ENCODE peak calls at places on chromosomes 11 and 22, in ten cellular contexts. One of them, this sample, is unnamed.

GRCh38 chr22:46083383-46084350 is 66.7 kb upstream of the PPARA start:
- DNase-seq in stomach: peak; percentile 26
- DNase-seq in HepG2: no peak
- DNase-seq in IMR-90: no peak
- DNase-seq in uterus: peak; percentile 34
- DNase-seq in spleen: peak; percentile 54
- DNase-seq in breast epithelium: no peak
- DNase-seq in body of pancreas: peak; percentile 22
- DNase-seq in heart left ventricle: no peak
- DNase-seq in HCT116: no peak
- DNase-seq in this sample: no peak

GRCh38 chr22:36191106-36191836 is 10.3 kb downstream of the APOL4 start:
- DNase-seq in stomach: no peak
- DNase-seq in HepG2: no peak
- DNase-seq in IMR-90: peak; percentile 64
- DNase-seq in uterus: no peak
- DNase-seq in spleen: no peak
- DNase-seq in breast epithelium: peak; percentile 21
- DNase-seq in body of pancreas: peak; percentile 49
- DNase-seq in heart left ventricle: peak; percentile 82
- DNase-seq in HCT116: no peak
- DNase-seq in this sample: peak; percentile 41

GRCh38 chr11:74925281-74925680 is 23.6 kb downstream of the XRRA1 start:
- DNase-seq in stomach: no peak
- DNase-seq in HepG2: no peak
- DNase-seq in IMR-90: peak; percentile 41
- DNase-seq in uterus: no peak
- DNase-seq in spleen: no peak
- DNase-seq in breast epithelium: no peak
- DNase-seq in body of pancreas: no peak
- DNase-seq in heart left ventricle: no peak
- DNase-seq in HCT116: no peak
- DNase-seq in this sample: no peak

GRCh38 chr11:35165416-35166368 is 26.7 kb downstream of the CD44 start:
- DNase-seq in stomach: peak; percentile 46
- DNase-seq in HepG2: no peak
- DNase-seq in IMR-90: peak; percentile 50
- DNase-seq in uterus: no peak
- DNase-seq in spleen: peak; percentile 84
- DNase-seq in breast epithelium: peak; percentile 40
- DNase-seq in body of pancreas: no peak
- DNase-seq in heart left ventricle: peak; percentile 37
- DNase-seq in HCT116: no peak
- DNase-seq in this sample: no peak

GRCh38 chr11:66725646-66726045 is 3.4 kb downstream of the SPTBN2 start:
- DNase-seq in stomach: no peak
- DNase-seq in HepG2: no peak
- DNase-seq in IMR-90: peak; percentile 9
- DNase-seq in uterus: no peak
- DNase-seq in spleen: no peak
- DNase-seq in breast epithelium: no peak
- DNase-seq in body of pancreas: no peak
- DNase-seq in heart left ventricle: no peak
- DNase-seq in HCT116: no peak
- DNase-seq in this sample: no peak

GRCh38 chr22:50641696-50642607 is 14.0 kb upstream of the ARSA start:
- DNase-seq in stomach: no peak
- DNase-seq in HepG2: peak; percentile 95
- DNase-seq in IMR-90: peak; percentile 32
- DNase-seq in uterus: peak; percentile 32
- DNase-seq in spleen: no peak
- DNase-seq in breast epithelium: no peak
- DNase-seq in body of pancreas: no peak
- DNase-seq in heart left ventricle: peak; percentile 40
- DNase-seq in HCT116: no peak
- DNase-seq in this sample: no peak

GRCh38 chr11:13338437-13339069 is 61.0 kb downstream of the BMAL1 start:
- DNase-seq in stomach: no peak
- DNase-seq in HepG2: no peak
- DNase-seq in IMR-90: peak; percentile 69
- DNase-seq in uterus: no peak
- DNase-seq in spleen: no peak
- DNase-seq in breast epithelium: no peak
- DNase-seq in body of pancreas: no peak
- DNase-seq in heart left ventricle: no peak
- DNase-seq in HCT116: no peak
- DNase-seq in this sample: no peak

GRCh38 chr11:73996161-73996747 is 12.6 kb downstream of the UCP3 start:
- DNase-seq in stomach: no peak
- DNase-seq in HepG2: no peak
- DNase-seq in IMR-90: no peak
- DNase-seq in uterus: no peak
- DNase-seq in spleen: peak; percentile 45
- DNase-seq in breast epithelium: no peak
- DNase-seq in body of pancreas: no peak
- DNase-seq in heart left ventricle: no peak
- DNase-seq in HCT116: no peak
- DNase-seq in this sample: no peak

GRCh38 chr22:33049125-33049729 is 9.0 kb downstream of the SYN3 start:
- DNase-seq in stomach: peak; percentile 80
- DNase-seq in HepG2: peak; percentile 62
- DNase-seq in IMR-90: peak; percentile 67
- DNase-seq in uterus: peak; percentile 73
- DNase-seq in spleen: peak; percentile 81
- DNase-seq in breast epithelium: peak; percentile 59
- DNase-seq in body of pancreas: peak; percentile 80
- DNase-seq in heart left ventricle: peak; percentile 77
- DNase-seq in HCT116: peak; percentile 44
- DNase-seq in this sample: peak; percentile 74

GRCh38 chr22:17366329-17366728 is 2.9 kb upstream of the CECR2 start:
- DNase-seq in stomach: no peak
- DNase-seq in HepG2: no peak
- DNase-seq in IMR-90: no peak
- DNase-seq in uterus: no peak
- DNase-seq in spleen: no peak
- DNase-seq in breast epithelium: no peak
- DNase-seq in body of pancreas: no peak
- DNase-seq in heart left ventricle: no peak
- DNase-seq in HCT116: no peak
- DNase-seq in this sample: no peak

GRCh38 chr22:17369553-17370035 is 334 bp downstream of the CECR2 start:
- DNase-seq in stomach: no peak
- DNase-seq in HepG2: no peak
- DNase-seq in IMR-90: no peak
- DNase-seq in uterus: no peak
- DNase-seq in spleen: peak; percentile 82
- DNase-seq in breast epithelium: no peak
- DNase-seq in body of pancreas: peak; percentile 38
- DNase-seq in heart left ventricle: peak; percentile 42
- DNase-seq in HCT116: no peak
- DNase-seq in this sample: no peak

GRCh38 chr22:17366830-17367229 is 2.4 kb upstream of the CECR2 start:
- DNase-seq in stomach: no peak
- DNase-seq in HepG2: no peak
- DNase-seq in IMR-90: no peak
- DNase-seq in uterus: peak; percentile 22
- DNase-seq in spleen: peak; percentile 81
- DNase-seq in breast epithelium: no peak
- DNase-seq in body of pancreas: no peak
- DNase-seq in heart left ventricle: peak; percentile 40
- DNase-seq in HCT116: peak; percentile 18
- DNase-seq in this sample: no peak

GRCh38 chr22:17368727-17369552 is at the start of gene CECR2:
- DNase-seq in stomach: no peak
- DNase-seq in HepG2: no peak
- DNase-seq in IMR-90: no peak
- DNase-seq in uterus: peak; percentile 51
- DNase-seq in spleen: peak; percentile 73
- DNase-seq in breast epithelium: no peak
- DNase-seq in body of pancreas: peak; percentile 52
- DNase-seq in heart left ventricle: peak; percentile 58
- DNase-seq in HCT116: peak; percentile 34
- DNase-seq in this sample: peak; percentile 12

GRCh38 chr22:17368144-17368726 is 1.0 kb upstream of the CECR2 start:
- DNase-seq in stomach: no peak
- DNase-seq in HepG2: no peak
- DNase-seq in IMR-90: no peak
- DNase-seq in uterus: no peak
- DNase-seq in spleen: peak; percentile 70
- DNase-seq in breast epithelium: no peak
- DNase-seq in body of pancreas: no peak
- DNase-seq in heart left ventricle: no peak
- DNase-seq in HCT116: no peak
- DNase-seq in this sample: no peak
- H3K27me3 ChIP-seq in stomach: peaks cover 8% of the 10 kb centered on the region
- H3K27me3 ChIP-seq in HepG2: peaks cover 44% of the 10 kb centered on the region
- H3K27me3 ChIP-seq in IMR-90: peaks cover 41% of the 10 kb centered on the region
- H3K27me3 ChIP-seq in uterus: no peaks in the 10 kb centered on the region
- H3K27me3 ChIP-seq in spleen: peaks cover 81% of the 10 kb centered on the region
- H3K27me3 ChIP-seq in breast epithelium: peaks cover 67% of the 10 kb centered on the region
- H3K27me3 ChIP-seq in body of pancreas: no peaks in the 10 kb centered on the region
- H3K27me3 ChIP-seq in heart left ventricle: no peaks in the 10 kb centered on the region
- H3K27me3 ChIP-seq in HCT116: no peaks in the 10 kb centered on the region
- H3K27me3 ChIP-seq in this sample: peaks cover 75% of the 10 kb centered on the region

DNA sequence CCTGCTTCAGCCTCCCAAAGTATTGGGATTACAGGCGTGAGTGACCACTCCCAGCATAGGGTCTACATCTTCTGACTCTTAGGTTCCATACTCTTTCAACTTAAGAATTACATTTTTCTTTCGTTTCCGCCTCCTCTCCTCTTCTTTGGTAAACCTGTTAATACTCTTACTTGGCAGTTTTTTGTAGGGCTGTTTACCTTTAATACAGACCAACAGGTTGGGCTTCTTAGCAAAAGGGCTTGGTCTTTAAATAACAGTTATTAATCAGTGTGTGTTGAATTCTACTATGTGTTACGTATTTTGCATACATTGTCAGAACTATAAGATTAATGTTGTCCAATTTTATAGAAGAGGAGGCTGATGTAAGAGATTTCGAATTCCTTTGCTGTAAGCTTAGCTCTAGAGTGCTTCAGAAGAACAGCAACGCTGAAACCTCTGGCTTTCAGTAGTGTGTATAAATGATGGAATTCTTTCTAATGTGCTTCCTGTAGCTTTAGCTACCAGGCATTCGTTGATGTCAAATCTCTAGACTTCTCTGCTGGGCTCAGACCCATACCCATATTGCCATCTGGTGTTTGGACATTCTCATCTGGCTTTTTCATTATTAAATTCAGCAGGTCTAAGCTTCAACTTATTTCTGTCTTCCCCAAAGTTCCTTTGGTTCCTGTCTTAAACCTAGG is 3.1 kb downstream of the FDX1 start:
- DNase-seq in stomach: no peak
- DNase-seq in HepG2: no peak
- DNase-seq in IMR-90: peak; percentile 60
- DNase-seq in uterus: no peak
- DNase-seq in spleen: no peak
- DNase-seq in breast epithelium: no peak
- DNase-seq in body of pancreas: no peak
- DNase-seq in heart left ventricle: no peak
- DNase-seq in HCT116: no peak
- DNase-seq in this sample: no peak
- TF ChIP-seq POLR2A in stomach: no peak
- TF ChIP-seq POLR2A in HepG2: no peak
- TF ChIP-seq POLR2A in IMR-90: no peak
- TF ChIP-seq POLR2A in uterus: no peak
- TF ChIP-seq POLR2A in spleen: no peak
- TF ChIP-seq POLR2A in breast epithelium: no peak
- TF ChIP-seq POLR2A in body of pancreas: no peak
- TF ChIP-seq POLR2A in heart left ventricle: no peak
- TF ChIP-seq POLR2A in HCT116: no peak
- TF ChIP-seq POLR2A in this sample: no peak

DNA sequence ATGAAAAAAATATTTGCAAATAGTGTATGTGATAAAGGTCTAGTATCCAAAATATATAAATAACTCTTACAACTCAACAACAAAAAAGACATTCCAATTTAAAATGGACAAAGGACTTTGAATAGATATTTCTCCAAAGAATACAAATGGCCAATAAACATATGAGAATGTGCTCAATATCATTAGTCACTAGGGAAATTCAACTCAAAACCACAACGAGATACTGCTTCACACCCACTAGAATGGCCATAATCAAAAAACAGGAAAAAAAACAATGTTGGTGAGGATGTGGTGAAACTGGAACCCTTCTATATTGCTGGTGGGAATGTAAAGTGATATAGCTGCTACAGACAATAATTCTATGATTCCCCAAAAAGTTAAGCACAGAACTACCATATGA is 38.7 kb upstream of the RPS13 start:
- DNase-seq in stomach: no peak
- DNase-seq in HepG2: no peak
- DNase-seq in IMR-90: no peak
- DNase-seq in uterus: no peak
- DNase-seq in spleen: no peak
- DNase-seq in breast epithelium: no peak
- DNase-seq in body of pancreas: no peak
- DNase-seq in heart left ventricle: no peak
- DNase-seq in HCT116: no peak
- DNase-seq in this sample: no peak
- H3K36me3 ChIP-seq in stomach: peaks cover 25% of the 10 kb centered on the region
- H3K36me3 ChIP-seq in HepG2: peaks cover 5% of the 10 kb centered on the region
- H3K36me3 ChIP-seq in IMR-90: peaks cover 9% of the 10 kb centered on the region
- H3K36me3 ChIP-seq in uterus: no peaks in the 10 kb centered on the region
- H3K36me3 ChIP-seq in spleen: peaks cover 98% of the 10 kb centered on the region
- H3K36me3 ChIP-seq in breast epithelium: no peaks in the 10 kb centered on the region
- H3K36me3 ChIP-seq in body of pancreas: peaks cover 7% of the 10 kb centered on the region
- H3K36me3 ChIP-seq in heart left ventricle: peaks cover 97% of the 10 kb centered on the region
- H3K36me3 ChIP-seq in HCT116: peaks cover 3% of the 10 kb centered on the region
- H3K36me3 ChIP-seq in this sample: peaks cover 93% of the 10 kb centered on the region

DNA sequence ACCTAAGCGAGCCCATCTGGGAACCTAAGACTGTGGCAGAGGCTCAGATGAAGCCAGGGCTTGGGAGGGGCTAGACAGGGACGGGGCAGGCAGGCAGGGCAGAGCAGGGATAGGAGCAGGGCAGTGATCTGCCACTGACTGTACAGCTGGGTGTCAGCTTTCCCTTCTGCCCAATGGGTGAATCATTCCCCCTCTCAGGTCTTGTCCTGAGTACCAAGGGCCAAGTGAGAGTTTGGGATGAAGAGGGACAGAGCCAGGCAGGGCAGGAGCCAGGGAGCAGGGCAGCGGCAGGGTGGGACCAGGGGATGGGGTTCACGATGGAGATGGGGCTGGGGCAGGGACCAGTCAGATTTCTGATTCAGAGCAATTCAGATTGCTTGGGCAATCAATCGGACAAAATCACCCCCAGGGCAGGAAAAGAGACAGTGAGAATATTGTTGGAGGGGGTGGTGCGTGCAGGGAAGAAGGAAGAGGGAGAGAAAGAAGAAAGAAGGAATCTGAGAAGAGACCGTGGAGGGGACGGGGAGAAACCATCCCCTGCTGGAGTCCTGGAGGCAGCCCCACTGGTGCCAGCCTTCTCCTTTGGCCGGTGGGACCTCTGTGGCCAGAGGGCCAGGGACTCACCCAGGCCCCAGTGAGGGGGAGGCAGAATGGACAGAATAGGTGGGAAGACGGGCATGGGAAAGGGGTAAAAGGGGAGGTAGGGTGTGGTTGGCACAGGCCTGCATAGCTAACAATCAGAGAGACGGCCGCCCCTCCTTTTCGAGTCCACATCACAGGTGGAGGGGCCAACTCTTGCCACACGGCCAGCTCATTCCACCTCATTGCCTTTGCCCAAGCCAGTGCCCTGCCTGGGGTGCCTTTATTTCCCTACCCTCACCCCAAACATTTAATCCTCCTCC is 47.2 kb downstream of the CYTH4 start:
- DNase-seq in stomach: no peak
- DNase-seq in HepG2: no peak
- DNase-seq in IMR-90: peak; percentile 31
- DNase-seq in uterus: no peak
- DNase-seq in spleen: no peak
- DNase-seq in breast epithelium: no peak
- DNase-seq in body of pancreas: no peak
- DNase-seq in heart left ventricle: no peak
- DNase-seq in HCT116: no peak
- DNase-seq in this sample: no peak
- H3K27me3 ChIP-seq in stomach: peaks cover 19% of the 10 kb centered on the region
- H3K27me3 ChIP-seq in HepG2: peaks cover 3% of the 10 kb centered on the region
- H3K27me3 ChIP-seq in IMR-90: peaks cover 10% of the 10 kb centered on the region
- H3K27me3 ChIP-seq in uterus: peaks cover 6% of the 10 kb centered on the region
- H3K27me3 ChIP-seq in spleen: peaks cover 90% of the 10 kb centered on the region
- H3K27me3 ChIP-seq in breast epithelium: peaks cover 70% of the 10 kb centered on the region
- H3K27me3 ChIP-seq in body of pancreas: no peaks in the 10 kb centered on the region
- H3K27me3 ChIP-seq in heart left ventricle: peaks cover 42% of the 10 kb centered on the region
- H3K27me3 ChIP-seq in HCT116: no peaks in the 10 kb centered on the region
- H3K27me3 ChIP-seq in this sample: no peaks in the 10 kb centered on the region